ENCODE peak calls at places on chromosomes 5 and 9, in four cellular contexts. One of them, this sample, is unnamed. For H3K9me3, the result is how much of the 10 kb centered on the place peaks cover.

GRCh38 chr5:10702911-10703491 is 58.0 kb downstream of the DAP start:
- DNase-seq in GM12878: no peak
- DNase-seq in esophagus squamous epithelium: no peak
- DNase-seq in upper lobe of left lung: no peak
- DNase-seq in this sample: no peak

GRCh38 chr5:150512368-150512747 is 4.4 kb downstream of the NDST1 start:
- DNase-seq in GM12878: no peak
- DNase-seq in upper lobe of left lung: peak
- DNase-seq in esophagus squamous epithelium: no peak
- DNase-seq in this sample: no peak

GRCh38 chr5:142821733-142822487 is 51.7 kb downstream of the ARHGAP26 start:
- DNase-seq in GM12878: no peak
- DNase-seq in upper lobe of left lung: no peak
- DNase-seq in esophagus squamous epithelium: no peak
- DNase-seq in this sample: no peak

GRCh38 chr9:109320338-109320733 is 523 bp downstream of the EPB41L4B start:
- DNase-seq in upper lobe of left lung: no peak
- DNase-seq in GM12878: no peak
- DNase-seq in esophagus squamous epithelium: no peak
- DNase-seq in this sample: no peak

GRCh38 chr5:76818844-76819831 is at the start of gene F2RL1:
- DNase-seq in GM12878: no peak
- DNase-seq in upper lobe of left lung: peak
- DNase-seq in esophagus squamous epithelium: no peak
- DNase-seq in this sample: no peak

GRCh38 chr5:159240301-159240870 is 22.7 kb upstream of the UBLCP1 start:
- DNase-seq in esophagus squamous epithelium: no peak
- DNase-seq in upper lobe of left lung: no peak
- DNase-seq in GM12878: no peak
- DNase-seq in this sample: no peak

GRCh38 chr5:113527746-113528145 is 14.3 kb downstream of the YTHDC2 start:
- DNase-seq in GM12878: no peak
- DNase-seq in upper lobe of left lung: no peak
- DNase-seq in esophagus squamous epithelium: no peak
- DNase-seq in this sample: no peak

GRCh38 chr9:131656356-131657030 is 83.4 kb downstream of the RAPGEF1 start:
- DNase-seq in GM12878: peak
- DNase-seq in esophagus squamous epithelium: peak
- DNase-seq in upper lobe of left lung: peak
- DNase-seq in this sample: peak

GRCh38 chr9:9874270-9874669 is 738.5 kb downstream of the PTPRD start:
- DNase-seq in upper lobe of left lung: no peak
- DNase-seq in GM12878: no peak
- DNase-seq in esophagus squamous epithelium: no peak
- DNase-seq in this sample: no peak

GRCh38 chr9:111197251-111197650 is 132.8 kb downstream of the OR2K2 start:
- DNase-seq in upper lobe of left lung: no peak
- DNase-seq in esophagus squamous epithelium: no peak
- DNase-seq in GM12878: no peak
- DNase-seq in this sample: no peak

GRCh38 chr5:143014017-143014651 is 244.0 kb downstream of the ARHGAP26 start:
- DNase-seq in GM12878: no peak
- DNase-seq in esophagus squamous epithelium: no peak
- DNase-seq in upper lobe of left lung: peak
- DNase-seq in this sample: peak

GRCh38 chr5:76849767-76850291 is at the start of gene S100Z:
- DNase-seq in esophagus squamous epithelium: no peak
- DNase-seq in upper lobe of left lung: no peak
- DNase-seq in GM12878: no peak
- DNase-seq in this sample: no peak

GRCh38 chr5:54702470-54702869 is 184.9 kb downstream of the SNX18 start:
- DNase-seq in GM12878: no peak
- DNase-seq in upper lobe of left lung: no peak
- DNase-seq in esophagus squamous epithelium: no peak
- DNase-seq in this sample: no peak

GRCh38 chr9:6412572-6413364 is at the start of gene UHRF2:
- DNase-seq in upper lobe of left lung: peak
- DNase-seq in GM12878: peak
- DNase-seq in esophagus squamous epithelium: peak
- DNase-seq in this sample: peak
- TF ChIP-seq POLR2A in upper lobe of left lung: no peak
- TF ChIP-seq POLR2A in GM12878: peak
- TF ChIP-seq POLR2A in esophagus squamous epithelium: peak
- TF ChIP-seq POLR2A in this sample: peak

GRCh38 chr9:74773886-74774479 is 113.7 kb downstream of the TRPM6 start:
- DNase-seq in esophagus squamous epithelium: no peak
- DNase-seq in upper lobe of left lung: peak
- DNase-seq in GM12878: peak
- DNase-seq in this sample: peak

GRCh38 chr9:74771262-74771585 is 116.5 kb downstream of the TRPM6 start:
- DNase-seq in esophagus squamous epithelium: no peak
- DNase-seq in GM12878: no peak
- DNase-seq in upper lobe of left lung: no peak
- DNase-seq in this sample: no peak

GRCh38 chr9:74771672-74772071 is 116.0 kb downstream of the TRPM6 start:
- DNase-seq in GM12878: no peak
- DNase-seq in esophagus squamous epithelium: no peak
- DNase-seq in upper lobe of left lung: no peak
- DNase-seq in this sample: no peak

GRCh38 chr9:74770508-74771261 is 117.0 kb downstream of the TRPM6 start:
- DNase-seq in esophagus squamous epithelium: no peak
- DNase-seq in upper lobe of left lung: no peak
- DNase-seq in GM12878: no peak
- DNase-seq in this sample: no peak

GRCh38 chr9:74772126-74772525 is 115.6 kb downstream of the TRPM6 start:
- DNase-seq in GM12878: no peak
- DNase-seq in esophagus squamous epithelium: no peak
- DNase-seq in upper lobe of left lung: no peak
- DNase-seq in this sample: no peak
- H3K27ac ChIP-seq in GM12878: no peak
- H3K27ac ChIP-seq in esophagus squamous epithelium: no peak
- H3K27ac ChIP-seq in upper lobe of left lung: no peak
- H3K27ac ChIP-seq in this sample: no peak

GRCh38 chr9:11931109-11931508 is 762.1 kb upstream of the TYRP1 start:
- DNase-seq in GM12878: no peak
- DNase-seq in upper lobe of left lung: no peak
- DNase-seq in esophagus squamous epithelium: no peak
- DNase-seq in this sample: no peak

GRCh38 chr9:11928871-11929321 is 764.3 kb upstream of the TYRP1 start:
- DNase-seq in upper lobe of left lung: no peak
- DNase-seq in esophagus squamous epithelium: no peak
- DNase-seq in GM12878: no peak
- DNase-seq in this sample: no peak

DNA sequence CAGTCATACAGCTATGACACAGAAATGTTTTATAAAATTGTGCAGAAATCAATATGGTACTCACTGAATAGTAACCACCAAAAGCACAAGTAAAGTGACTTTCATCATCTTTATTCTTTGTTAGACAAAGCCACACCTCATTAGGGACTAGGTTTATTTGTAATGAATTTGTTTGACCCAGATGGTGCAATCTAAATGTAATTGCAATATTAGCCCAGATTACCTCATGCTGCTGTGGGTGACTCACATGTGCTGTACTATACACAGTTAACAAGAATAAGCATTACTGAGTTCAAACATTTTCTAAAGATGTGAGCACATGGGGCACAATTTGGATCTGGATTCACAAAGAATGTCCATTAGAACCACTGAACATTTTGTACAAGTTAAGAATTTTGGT is 759.3 kb upstream of the TYRP1 start:
- DNase-seq in GM12878: no peak
- DNase-seq in upper lobe of left lung: no peak
- DNase-seq in esophagus squamous epithelium: no peak
- DNase-seq in this sample: no peak
- H3K9me3 ChIP-seq in GM12878: under half
- H3K9me3 ChIP-seq in upper lobe of left lung: under half
- H3K9me3 ChIP-seq in esophagus squamous epithelium: under half
- H3K9me3 ChIP-seq in this sample: under half

DNA sequence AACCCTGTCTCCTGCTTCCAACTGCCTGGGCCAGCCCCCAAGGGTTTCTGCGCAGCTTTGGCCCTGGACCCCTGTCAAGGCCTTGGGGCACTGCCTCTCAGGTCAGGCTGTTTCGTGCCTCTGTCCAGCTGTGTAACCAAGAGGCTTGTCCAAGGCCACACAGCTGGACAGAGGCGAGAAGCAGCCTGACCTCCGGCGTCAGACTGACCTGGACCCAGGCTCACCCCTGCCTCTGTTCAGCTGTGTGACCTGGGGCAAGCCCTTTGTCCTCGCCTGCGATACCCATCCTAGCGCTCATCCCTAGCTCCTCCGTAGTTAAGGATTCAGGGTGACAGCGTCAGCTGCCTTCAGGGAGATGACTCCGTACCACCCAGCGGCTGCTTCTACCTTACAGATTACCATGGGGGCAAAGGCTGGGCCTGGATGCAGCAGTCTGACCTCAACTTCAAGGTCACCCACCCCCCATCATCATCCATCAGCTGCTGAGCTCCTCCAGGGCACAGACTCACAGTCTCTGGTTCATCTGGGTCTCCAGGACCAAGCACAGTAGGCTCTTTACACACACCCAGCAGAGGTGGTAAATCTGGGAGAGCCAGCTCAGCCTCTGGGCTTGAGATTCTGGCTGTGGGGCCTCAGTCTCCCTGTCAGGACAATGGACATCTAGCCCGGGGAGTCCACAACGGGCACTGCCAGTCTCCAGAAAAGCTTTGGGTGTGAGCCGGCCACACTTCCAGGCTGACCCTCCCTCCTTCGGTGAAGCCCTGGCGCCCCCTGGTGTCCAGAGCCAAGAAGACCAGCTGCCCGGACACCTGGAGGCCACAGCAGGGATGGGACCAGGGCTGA is 7.9 kb downstream of the AK1 start:
- DNase-seq in GM12878: no peak
- DNase-seq in esophagus squamous epithelium: no peak
- DNase-seq in upper lobe of left lung: peak
- DNase-seq in this sample: peak
- TF ChIP-seq POLR2A in GM12878: no peak
- TF ChIP-seq POLR2A in esophagus squamous epithelium: no peak
- TF ChIP-seq POLR2A in upper lobe of left lung: no peak
- TF ChIP-seq POLR2A in this sample: no peak

DNA sequence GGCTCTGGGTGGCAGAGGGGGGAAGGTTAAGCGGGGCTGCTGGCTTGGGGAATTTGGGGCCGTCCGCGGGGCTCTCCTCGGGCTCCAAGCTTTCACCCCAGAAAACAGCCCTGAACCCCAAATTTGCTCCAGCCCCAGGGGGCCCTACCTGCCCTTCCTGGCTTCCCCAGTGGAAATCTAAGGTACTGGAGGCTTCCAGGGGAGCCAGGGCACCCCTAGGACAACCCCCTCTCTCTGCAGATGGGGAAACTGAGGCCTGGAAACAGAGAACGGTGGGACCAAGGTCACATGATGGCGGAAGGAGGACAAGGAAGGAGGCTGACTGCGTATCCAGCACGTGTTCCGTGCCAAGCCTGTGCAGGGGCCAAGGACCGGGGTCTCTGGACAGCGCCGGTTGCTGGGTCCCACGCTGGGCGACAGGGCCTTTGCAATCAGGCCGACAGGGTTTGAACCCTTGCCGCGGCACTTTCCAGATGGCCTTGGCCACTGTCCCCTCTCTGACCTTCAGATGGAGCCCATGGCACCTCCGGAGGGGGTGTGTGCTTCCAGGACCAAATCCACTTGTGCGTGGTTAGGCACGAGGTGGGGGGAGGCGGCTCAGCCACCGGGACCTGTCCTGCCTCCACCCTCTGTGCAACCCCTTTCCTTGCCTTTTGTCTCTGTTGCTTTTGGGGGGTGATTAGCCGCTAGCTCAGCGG is 183.1 kb downstream of the C9orf50 start:
- DNase-seq in GM12878: no peak
- DNase-seq in esophagus squamous epithelium: no peak
- DNase-seq in upper lobe of left lung: no peak
- DNase-seq in this sample: no peak
- H3K27ac ChIP-seq in GM12878: no peak
- H3K27ac ChIP-seq in esophagus squamous epithelium: peak
- H3K27ac ChIP-seq in upper lobe of left lung: peak
- H3K27ac ChIP-seq in this sample: peak

GRCh38 chr9:105954517-105954916 is 260.2 kb downstream of the TMEM38B start:
- DNase-seq in GM12878: no peak
- DNase-seq in esophagus squamous epithelium: no peak
- DNase-seq in upper lobe of left lung: no peak
- DNase-seq in this sample: no peak

GRCh38 chr9:105963700-105964099 is 269.4 kb downstream of the TMEM38B start:
- DNase-seq in esophagus squamous epithelium: no peak
- DNase-seq in GM12878: no peak
- DNase-seq in upper lobe of left lung: no peak
- DNase-seq in this sample: no peak

GRCh38 chr9:105959491-105959890 is 265.1 kb downstream of the TMEM38B start:
- DNase-seq in upper lobe of left lung: no peak
- DNase-seq in esophagus squamous epithelium: no peak
- DNase-seq in GM12878: no peak
- DNase-seq in this sample: no peak

GRCh38 chr9:105957830-105958229 is 263.5 kb downstream of the TMEM38B start:
- DNase-seq in upper lobe of left lung: no peak
- DNase-seq in esophagus squamous epithelium: no peak
- DNase-seq in GM12878: no peak
- DNase-seq in this sample: no peak

DNA sequence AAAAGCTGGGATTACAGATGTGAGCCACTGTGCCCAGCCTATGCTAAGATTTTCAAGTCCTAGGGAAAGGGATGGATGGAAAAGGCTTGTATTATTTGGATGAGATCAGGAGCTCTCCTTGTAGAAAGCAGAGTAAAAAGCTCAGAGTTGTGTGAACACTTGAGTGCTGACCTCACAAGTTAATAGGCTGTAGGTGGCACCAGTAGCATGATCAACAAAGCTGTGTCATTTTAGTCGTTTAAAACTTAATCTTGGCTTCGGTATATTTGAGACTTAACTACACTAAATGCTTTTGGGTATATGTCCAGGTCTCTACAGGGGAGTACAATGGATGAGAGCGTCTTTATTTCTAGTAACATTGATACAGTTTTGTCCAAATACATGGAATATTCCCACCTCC is 264.2 kb downstream of the TMEM38B start:
- DNase-seq in upper lobe of left lung: no peak
- DNase-seq in GM12878: no peak
- DNase-seq in esophagus squamous epithelium: no peak
- DNase-seq in this sample: no peak
- H3K9me3 ChIP-seq in upper lobe of left lung: under half
- H3K9me3 ChIP-seq in GM12878: under half
- H3K9me3 ChIP-seq in esophagus squamous epithelium: under half
- H3K9me3 ChIP-seq in this sample: under half

GRCh38 chr9:123927625-123928308 is 2.2 kb downstream of the DENND1A start:
- DNase-seq in GM12878: peak
- DNase-seq in esophagus squamous epithelium: no peak
- DNase-seq in upper lobe of left lung: no peak
- DNase-seq in this sample: peak

GRCh38 chr9:123926986-123927385 is 2.9 kb downstream of the DENND1A start:
- DNase-seq in esophagus squamous epithelium: no peak
- DNase-seq in upper lobe of left lung: no peak
- DNase-seq in GM12878: no peak
- DNase-seq in this sample: no peak

GRCh38 chr9:123929177-123929869 is 603 bp downstream of the DENND1A start:
- DNase-seq in esophagus squamous epithelium: no peak
- DNase-seq in upper lobe of left lung: no peak
- DNase-seq in GM12878: no peak
- DNase-seq in this sample: peak

GRCh38 chr9:123928471-123929176 is 1.3 kb downstream of the DENND1A start:
- DNase-seq in esophagus squamous epithelium: no peak
- DNase-seq in GM12878: no peak
- DNase-seq in upper lobe of left lung: no peak
- DNase-seq in this sample: no peak

GRCh38 chr9:123929870-123930831 is at the start of gene DENND1A:
- DNase-seq in GM12878: no peak
- DNase-seq in upper lobe of left lung: peak
- DNase-seq in esophagus squamous epithelium: peak
- DNase-seq in this sample: peak
- TF ChIP-seq POLR2A in GM12878: peak
- TF ChIP-seq POLR2A in upper lobe of left lung: no peak
- TF ChIP-seq POLR2A in esophagus squamous epithelium: peak
- TF ChIP-seq POLR2A in this sample: peak

GRCh38 chr5:169944922-169945675 is 35.2 kb downstream of the INSYN2B start:
- DNase-seq in upper lobe of left lung: no peak
- DNase-seq in GM12878: no peak
- DNase-seq in esophagus squamous epithelium: no peak
- DNase-seq in this sample: no peak
- H3K27ac ChIP-seq in upper lobe of left lung: no peak
- H3K27ac ChIP-seq in GM12878: peak
- H3K27ac ChIP-seq in esophagus squamous epithelium: no peak
- H3K27ac ChIP-seq in this sample: no peak

This sample was measured in gastrocnemius medialis.